ENCODE peak calls at places on chromosomes 16 and 17, in six cellular contexts. V, L, M, D, R and X are unnamed samples.

GRCh38 chr17:81003711-81004335 is 12.2 kb downstream of the CHMP6 start:
- DNase-seq in D (no peak), L (no peak), M (no peak), V (no peak), R (no peak), X (no peak)

GRCh38 chr16:3881499-3881995 is 1.0 kb upstream of the CREBBP start:
- DNase-seq in R (no peak), M (no peak), L (no peak), D (no peak), V (no peak), X (peak)

GRCh38 chr16:51550785-51551184 is 399.7 kb upstream of the SALL1 start:
- DNase-seq in R (no peak), L (no peak), V (no peak), M (no peak), D (no peak), X (peak)

GRCh38 chr17:70171159-70171558 is 1.8 kb downstream of the KCNJ2 start:
- DNase-seq in L (no peak), V (no peak), M (no peak), R (no peak), D (no peak), X (no peak)

GRCh38 chr16:83948914-83949723 is 3.9 kb upstream of the OSGIN1 start:
- DNase-seq in V (no peak), M (no peak), D (no peak), R (no peak), L (no peak), X (no peak)

GRCh38 chr17:51035436-51035835 is 85.2 kb downstream of the SPAG9 start:
- DNase-seq in V (no peak), R (no peak), D (peak), L (peak), M (no peak), X (peak)

GRCh38 chr17:72906306-72906705 is 186.2 kb downstream of the SLC39A11 start:
- DNase-seq in V (no peak), D (no peak), M (no peak), L (no peak), R (no peak), X (no peak)

GRCh38 chr16:81549547-81550411 is 105.2 kb downstream of the CMIP start:
- DNase-seq in V (no peak), R (no peak), M (no peak), L (no peak), D (no peak), X (no peak)

GRCh38 chr17:28147026-28147425 is 104.5 kb downstream of the NLK start:
- DNase-seq in M (peak), D (no peak), V (no peak), R (no peak), L (no peak), X (no peak)

GRCh38 chr16:57807968-57808528 is 5.8 kb upstream of the KIFC3 start:
- DNase-seq in M (peak), R (peak), L (no peak), D (peak), V (peak), X (peak)
- H3K4me3 ChIP-seq in M (no peak), R (no peak), L (no peak), D (no peak), V (no peak), X (no peak)

GRCh38 chr17:71338396-71338795 is 782.4 kb upstream of the SOX9 start:
- DNase-seq in V (peak), L (peak), R (no peak), M (no peak), D (peak), X (peak)
- TF ChIP-seq CTCF in V (no peak), L (no peak), R (no peak), M (no peak), D (no peak), X (no peak)

GRCh38 chr17:75753514-75754377 is 11.2 kb downstream of the GALK1 start:
- DNase-seq in R (peak), M (peak), V (no peak), D (peak), L (no peak), X (no peak)

GRCh38 chr17:75753193-75753513 is 11.8 kb downstream of the GALK1 start:
- DNase-seq in D (no peak), M (no peak), V (no peak), L (no peak), R (no peak), X (no peak)

GRCh38 chr17:75755205-75755901 is 9.6 kb downstream of the GALK1 start:
- DNase-seq in L (no peak), M (no peak), V (no peak), R (no peak), D (no peak), X (peak)

GRCh38 chr17:75755990-75756389 is 9.0 kb downstream of the GALK1 start:
- DNase-seq in D (no peak), M (no peak), R (no peak), V (no peak), L (no peak), X (no peak)

GRCh38 chr17:75754378-75755204 is 10.4 kb downstream of the GALK1 start:
- DNase-seq in V (no peak), D (no peak), L (no peak), M (no peak), R (no peak), X (no peak)
- H3K4me3 ChIP-seq in V (no peak), D (no peak), L (no peak), M (no peak), R (no peak), X (no peak)

GRCh38 chr16:20741555-20742285 is at the start of gene THUMPD1:
- DNase-seq in R (peak), M (peak), V (peak), D (peak), L (peak), X (peak)

GRCh38 chr16:20740901-20741491 is 622 bp downstream of the THUMPD1 start:
- DNase-seq in V (peak), M (peak), R (peak), L (peak), D (peak), X (peak)

GRCh38 chr16:20744922-20745440 is 3.4 kb upstream of the THUMPD1 start:
- DNase-seq in V (no peak), L (no peak), D (no peak), R (no peak), M (no peak), X (no peak)

GRCh38 chr16:20743591-20743990 is 2.0 kb upstream of the THUMPD1 start:
- DNase-seq in R (no peak), D (no peak), V (no peak), M (no peak), L (no peak), X (no peak)

GRCh38 chr16:20740007-20740883 is 1.4 kb downstream of the THUMPD1 start:
- DNase-seq in D (no peak), M (no peak), V (peak), L (no peak), R (no peak), X (peak)
- TF ChIP-seq CTCF in D (peak), M (peak), V (peak), L (peak), R (peak), X (peak)

DNA sequence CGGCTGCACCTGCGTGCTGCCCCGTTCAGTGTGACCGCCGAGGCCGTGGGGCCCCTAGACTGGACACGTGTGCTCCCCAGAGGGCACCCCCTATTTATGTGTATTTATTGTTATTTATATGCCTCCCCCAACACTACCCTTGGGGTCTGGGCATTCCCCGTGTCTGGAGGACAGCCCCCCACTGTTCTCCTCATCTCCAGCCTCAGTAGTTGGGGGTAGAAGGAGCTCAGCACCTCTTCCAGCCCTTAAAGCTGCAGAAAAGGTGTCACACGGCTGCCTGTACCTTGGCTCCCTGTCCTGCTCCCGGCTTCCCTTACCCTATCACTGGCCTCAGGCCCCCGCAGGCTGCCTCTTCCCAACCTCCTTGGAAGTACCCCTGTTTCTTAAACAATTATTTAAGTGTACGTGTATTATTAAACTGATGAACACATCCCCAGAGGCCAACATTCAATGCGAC is 1.7 kb downstream of the IL17C start:
- DNase-seq in V (no peak), L (no peak), R (no peak), M (no peak), D (no peak), X (no peak)
- H3K4me3 ChIP-seq in V (no peak), L (no peak), R (no peak), M (no peak), D (no peak), X (no peak)

GRCh38 chr16:85637061-85637807 is 24.1 kb downstream of the GSE1 start:
- DNase-seq in M (no peak), D (no peak), R (no peak), L (no peak), V (no peak), X (no peak)

GRCh38 chr16:85638695-85639409 is 25.7 kb downstream of the GSE1 start:
- DNase-seq in M (peak), R (no peak), D (no peak), V (no peak), L (no peak), X (no peak)

GRCh38 chr16:85638248-85638647 is 25.1 kb downstream of the GSE1 start:
- DNase-seq in D (no peak), M (no peak), V (no peak), R (no peak), L (no peak), X (no peak)

GRCh38 chr16:85636234-85636812 is 23.2 kb downstream of the GSE1 start:
- DNase-seq in V (no peak), D (no peak), L (no peak), R (no peak), M (peak), X (no peak)

GRCh38 chr16:85637808-85638186 is 24.7 kb downstream of the GSE1 start:
- DNase-seq in R (no peak), M (no peak), V (no peak), L (no peak), D (no peak), X (no peak)
- TF ChIP-seq CTCF in R (no peak), M (no peak), V (no peak), L (no peak), D (no peak), X (no peak)

GRCh38 chr17:67993998-67994361 is 2.3 kb downstream of the C17orf58 start:
- DNase-seq in R (no peak), M (no peak), L (no peak), V (peak), D (no peak), X (no peak)
- H3K4me3 ChIP-seq in R (peak), M (peak), L (peak), V (peak), D (peak), X (peak)

GRCh38 chr16:56869513-56870270 is 4.7 kb downstream of the SLC12A3 start:
- DNase-seq in D (no peak), L (no peak), M (no peak), R (peak), V (peak), X (peak)
- TF ChIP-seq CTCF in D (no peak), L (peak), M (peak), R (peak), V (peak), X (no peak)

DNA sequence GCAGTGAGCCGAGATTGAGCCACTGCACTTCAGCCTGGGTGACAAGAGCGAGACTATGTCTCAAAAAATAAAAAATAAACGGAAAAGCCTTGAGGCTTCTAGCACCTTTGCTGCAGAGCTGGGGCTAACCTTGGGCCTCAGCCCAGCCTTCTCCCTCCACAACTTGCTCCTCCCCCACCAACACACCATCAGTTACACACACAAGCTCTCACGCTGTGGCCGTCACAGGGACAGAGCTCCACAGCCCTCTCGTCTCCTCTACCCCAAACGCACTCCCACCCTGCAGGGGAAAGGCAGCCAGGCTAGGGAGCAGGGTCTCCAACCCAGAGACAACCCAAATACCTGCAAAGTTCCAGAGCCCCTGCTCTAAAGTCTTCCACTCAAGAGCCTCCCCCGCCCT is 22.0 kb upstream of the MRPS23 start:
- DNase-seq in M (peak), V (no peak), D (no peak), L (no peak), R (no peak), X (no peak)
- H3K4me3 ChIP-seq in M (no peak), V (no peak), D (no peak), L (no peak), R (no peak), X (no peak)

DNA sequence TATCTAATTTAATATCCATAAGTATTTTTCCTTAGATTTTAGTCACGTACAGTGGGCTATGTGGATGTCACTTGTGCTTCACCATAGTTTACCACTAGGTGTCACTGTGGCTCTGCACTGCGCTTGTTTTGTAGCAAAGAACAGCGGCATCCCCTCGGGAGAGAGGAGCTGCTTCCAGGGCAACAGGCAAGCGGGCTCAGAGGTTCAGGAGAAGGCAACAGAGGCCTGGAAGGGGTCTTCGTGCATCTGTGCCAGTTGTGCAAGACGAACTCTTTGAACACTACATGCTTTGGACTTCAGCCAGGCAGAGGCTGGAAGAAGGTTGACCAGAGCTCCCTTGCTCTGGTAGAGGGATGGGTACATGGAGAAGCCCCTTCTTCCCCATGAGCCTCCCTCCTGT is 20.6 kb downstream of the CYB561 start:
- DNase-seq in M (peak), D (peak), V (peak), R (no peak), L (peak), X (peak)
- TF ChIP-seq CTCF in M (peak), D (peak), V (peak), R (peak), L (peak), X (peak)